ENCODE peak calls at places on chromosomes 11 and 22, in six cellular contexts. R is AG04449; Y is fibroblast of the aortic adventitia; H is transverse colon; J is Caco-2; Q is CD4-positive, CD25-positive, alpha-beta regulatory T cell. T is an unnamed sample.

GRCh38 chr11:17405232-17406005 is 17.0 kb upstream of the KCNJ11 start:
- DNase-seq in R (no peak), Y (peak), H (peak), J (no peak), Q (no peak), T (peak)

GRCh38 chr11:282630-283360 is 4.6 kb downstream of the NLRP6 start:
- DNase-seq in R (no peak), Y (no peak), H (no peak), J (no peak), Q (no peak), T (no peak)

GRCh38 chr11:65498042-65498726 is 661 bp upstream of the MALAT1 start:
- DNase-seq in R (no peak), Y (peak), H (peak), J (peak), Q (peak), T (peak)

GRCh38 chr22:46066691-46067090 is 83.6 kb upstream of the PPARA start:
- DNase-seq in R (no peak), Y (peak), H (peak), J (peak), Q (no peak), T (peak)

GRCh38 chr11:107683807-107684206 is 28.0 kb downstream of the SLN start:
- DNase-seq in R (no peak), Y (no peak), H (no peak), J (no peak), Q (peak), T (no peak)

GRCh38 chr11:126716456-126717083 is 284.0 kb downstream of the KIRREL3 start:
- DNase-seq in R (no peak), Y (peak), H (peak), J (no peak), Q (peak), T (peak)

GRCh38 chr11:62124186-62125113 is 639 bp downstream of the INCENP start:
- DNase-seq in R (no peak), Y (no peak), H (peak), J (no peak), Q (peak), T (peak)

GRCh38 chr11:69909561-69910518 is 90.6 kb upstream of the FGF3 start:
- DNase-seq in R (no peak), Y (no peak), H (no peak), J (peak), Q (no peak), T (no peak)

GRCh38 chr22:31940506-31940905 is 3.8 kb upstream of the YWHAH start:
- DNase-seq in R (no peak), Y (no peak), H (no peak), J (no peak), Q (no peak), T (no peak)

GRCh38 chr11:62573006-62573591 is 592 bp downstream of the EEF1G start:
- DNase-seq in R (no peak), Y (peak), H (no peak), J (no peak), Q (peak), T (peak)

GRCh38 chr11:17905477-17905876 is 107.4 kb downstream of the SERGEF start:
- DNase-seq in R (no peak), Y (no peak), H (no peak), J (no peak), Q (no peak), T (no peak)

GRCh38 chr11:19418221-19418620 is 177.5 kb upstream of the E2F8 start:
- DNase-seq in R (no peak), Y (no peak), H (no peak), J (no peak), Q (no peak), T (no peak)

GRCh38 chr11:10155793-10156490 is 138.1 kb downstream of the SBF2 start:
- DNase-seq in R (no peak), Y (no peak), H (no peak), J (no peak), Q (no peak), T (no peak)

GRCh38 chr11:3841426-3842304 is 906 bp upstream of the RHOG start:
- DNase-seq in R (no peak), Y (peak), H (peak), J (peak), Q (peak), T (peak)

GRCh38 chr11:62140302-62141110 is 16.7 kb downstream of the INCENP start:
- DNase-seq in R (no peak), Y (no peak), H (no peak), J (peak), Q (no peak), T (no peak)

GRCh38 chr22:49297871-49298721 is 529.6 kb downstream of the BRD1 start:
- DNase-seq in R (no peak), Y (no peak), H (no peak), J (no peak), Q (no peak), T (no peak)

GRCh38 chr11:44562836-44563460 is 2.5 kb upstream of the CD82 start:
- DNase-seq in R (no peak), Y (no peak), H (no peak), J (no peak), Q (no peak), T (no peak)

GRCh38 chr11:37613031-37613430 is 1015.0 kb upstream of the RAG2 start:
- DNase-seq in R (no peak), Y (no peak), H (no peak), J (no peak), Q (no peak), T (no peak)

GRCh38 chr22:19568337-19569311 is 44.4 kb upstream of the CLDN5 start:
- DNase-seq in R (peak), Y (peak), H (no peak), J (no peak), Q (peak), T (no peak)

GRCh38 chr11:114110123-114110522 is 50.6 kb downstream of the ZBTB16 start:
- DNase-seq in R (no peak), Y (no peak), H (no peak), J (peak), Q (no peak), T (peak)

GRCh38 chr11:114102993-114103896 is 43.7 kb downstream of the ZBTB16 start:
- DNase-seq in R (no peak), Y (no peak), H (no peak), J (peak), Q (peak), T (no peak)

GRCh38 chr11:114108501-114109205 is 49.1 kb downstream of the ZBTB16 start:
- DNase-seq in R (no peak), Y (no peak), H (no peak), J (no peak), Q (no peak), T (no peak)

GRCh38 chr11:114109206-114110090 is 49.9 kb downstream of the ZBTB16 start:
- DNase-seq in R (no peak), Y (no peak), H (no peak), J (peak), Q (no peak), T (no peak)

GRCh38 chr11:114106986-114107385 is 47.5 kb downstream of the ZBTB16 start:
- DNase-seq in R (no peak), Y (no peak), H (no peak), J (no peak), Q (no peak), T (no peak)
- H3K4me3 ChIP-seq in R (no peak), Y (no peak), H (no peak), J (no peak), Q (no peak), T (no peak)

GRCh38 chr11:108984021-108984420 is 319.2 kb downstream of the DDX10 start:
- DNase-seq in R (no peak), Y (no peak), H (no peak), J (no peak), Q (no peak), T (no peak)

GRCh38 chr11:108984548-108984947 is 319.7 kb downstream of the DDX10 start:
- DNase-seq in R (no peak), Y (no peak), H (no peak), J (no peak), Q (no peak), T (no peak)

GRCh38 chr11:108985611-108986279 is 320.9 kb downstream of the DDX10 start:
- DNase-seq in R (peak), Y (peak), H (no peak), J (no peak), Q (no peak), T (no peak)

GRCh38 chr11:108983621-108984020 is 318.8 kb downstream of the DDX10 start:
- DNase-seq in R (no peak), Y (no peak), H (no peak), J (no peak), Q (no peak), T (no peak)
- H3K4me3 ChIP-seq in R (no peak), Y (no peak), H (no peak), J (no peak), Q (no peak), T (no peak)

DNA sequence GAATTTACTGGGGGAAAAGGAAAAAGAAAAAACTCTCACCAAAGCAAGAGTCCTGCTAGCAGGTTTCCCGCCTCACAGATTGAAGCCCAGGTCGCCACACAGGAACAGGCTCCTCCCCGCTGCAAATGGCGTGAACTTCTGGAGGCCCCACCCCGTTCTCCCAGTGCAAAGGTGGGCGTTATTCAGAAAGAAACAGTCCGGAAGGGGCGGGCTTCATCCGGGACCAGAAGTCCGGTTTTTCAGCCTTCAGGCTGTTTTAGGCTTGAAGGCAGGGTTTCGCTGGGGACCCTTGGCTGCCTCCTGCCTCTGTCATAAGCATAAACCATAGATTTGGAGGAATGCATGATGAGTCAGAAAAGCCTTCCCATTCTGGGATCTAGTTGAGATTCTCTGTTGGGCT is 148.3 kb upstream of the POU2AF2 start:
- DNase-seq in R (no peak), Y (peak), H (peak), J (peak), Q (no peak), T (peak)
- H3K4me3 ChIP-seq in R (no peak), Y (peak), H (peak), J (peak), Q (no peak), T (no peak)

GRCh38 chr11:97325693-97326092 is 935.9 kb downstream of the JRKL start:
- DNase-seq in R (no peak), Y (no peak), H (no peak), J (no peak), Q (no peak), T (no peak)
- H3K4me3 ChIP-seq in R (no peak), Y (no peak), H (no peak), J (no peak), Q (no peak), T (no peak)

GRCh38 chr11:33256031-33256807 is 962 bp upstream of the HIPK3 start:
- DNase-seq in R (no peak), Y (peak), H (no peak), J (no peak), Q (no peak), T (no peak)

GRCh38 chr11:33257160-33257896 is at the start of gene HIPK3:
- DNase-seq in R (no peak), Y (peak), H (peak), J (peak), Q (peak), T (peak)

GRCh38 chr11:33257897-33258630 is 883 bp downstream of the HIPK3 start:
- DNase-seq in R (no peak), Y (peak), H (peak), J (peak), Q (peak), T (peak)

GRCh38 chr11:33258631-33259184 is 1.5 kb downstream of the HIPK3 start:
- DNase-seq in R (no peak), Y (peak), H (no peak), J (no peak), Q (no peak), T (no peak)

GRCh38 chr11:33256808-33257159 is 397 bp upstream of the HIPK3 start:
- DNase-seq in R (no peak), Y (no peak), H (no peak), J (no peak), Q (no peak), T (no peak)
- H3K4me3 ChIP-seq in R (peak), Y (peak), H (peak), J (peak), Q (peak), T (peak)